ENCODE peak calls at places on chromosome 16, in ten cellular contexts. I is left lung, H is fibroblast of lung, W is AG04450, P is gastrocnemius medialis, J is lower lobe of right lung, E is upper lobe of left lung, K is ascending aorta, Q is endodermal cell, A is mammary epithelial cell. Z is an unnamed sample. For H3K27me3, the result is how much of the 10 kb centered on the place peaks cover.

GRCh38 chr16:57029161-57030160 is 40.1 kb downstream of the NLRC5 start:
- DNase-seq in Q (no peak), H (no peak), P (no peak), I (no peak), E (no peak), K (no peak), W (no peak), J (no peak), A (peak), Z (no peak)

GRCh38 chr16:54374136-54374535 is 87.5 kb upstream of the IRX3 start:
- DNase-seq in I (no peak), K (no peak), E (no peak), A (no peak), Q (no peak), P (no peak), J (no peak), H (peak), W (no peak), Z (no peak)

GRCh38 chr16:74760007-74760767 is 14.4 kb downstream of the FA2H start:
- DNase-seq in E (no peak), A (peak), K (no peak), I (no peak), P (no peak), H (peak), Q (no peak), J (no peak), W (peak), Z (no peak)

GRCh38 chr16:89708481-89708931 is 7.0 kb upstream of the SPATA2L start:
- DNase-seq in A (no peak), P (no peak), J (no peak), I (no peak), K (no peak), Q (peak), H (no peak), W (no peak), E (no peak), Z (no peak)

GRCh38 chr16:70746040-70746707 is 54.8 kb downstream of the VAC14 start:
- DNase-seq in H (peak), W (no peak), Q (no peak), P (peak), J (peak), K (peak), I (peak), A (peak), E (peak), Z (no peak)

GRCh38 chr16:49866533-49867155 is 10.7 kb upstream of the ZNF423 start:
- DNase-seq in J (no peak), A (no peak), H (no peak), I (no peak), E (no peak), Q (peak), W (no peak), P (no peak), K (no peak), Z (no peak)

GRCh38 chr16:50310308-50311133 is 44.2 kb downstream of the ADCY7 start:
- DNase-seq in E (peak), Q (peak), A (no peak), I (no peak), J (peak), K (no peak), P (no peak), W (no peak), H (no peak), Z (no peak)

GRCh38 chr16:23061669-23062068 is 87.6 kb downstream of the USP31 start:
- DNase-seq in H (no peak), Q (no peak), W (no peak), P (no peak), E (no peak), K (no peak), I (no peak), J (no peak), A (no peak), Z (no peak)

GRCh38 chr16:15046692-15047376 is 9.0 kb downstream of the NTAN1 start:
- DNase-seq in A (no peak), I (no peak), P (no peak), J (peak), E (no peak), H (no peak), W (no peak), Q (no peak), K (no peak), Z (no peak)

GRCh38 chr16:29662729-29663019 is 373 bp upstream of the SPN start:
- DNase-seq in A (no peak), J (peak), P (no peak), E (peak), K (no peak), I (no peak), W (no peak), Q (no peak), H (no peak), Z (peak)

GRCh38 chr16:79331064-79331463 is 269.5 kb downstream of the MAF start:
- DNase-seq in A (no peak), K (no peak), Q (no peak), I (no peak), J (no peak), H (no peak), W (no peak), P (no peak), E (no peak), Z (no peak)

GRCh38 chr16:50822671-50823070 is 80.8 kb downstream of the CYLD start:
- DNase-seq in Q (no peak), P (no peak), H (no peak), A (no peak), I (no peak), K (no peak), J (no peak), W (no peak), E (no peak), Z (no peak)

GRCh38 chr16:3112058-3112880 is at the start of gene ZNF205:
- DNase-seq in W (no peak), P (peak), K (no peak), E (peak), H (peak), I (peak), Q (peak), A (peak), J (peak), Z (no peak)

GRCh38 chr16:89600956-89601355 is 12.5 kb upstream of the DPEP1 start:
- DNase-seq in Q (no peak), E (no peak), J (no peak), W (no peak), I (no peak), H (no peak), A (no peak), K (no peak), P (no peak), Z (no peak)

GRCh38 chr16:69620564-69620963 is 54.8 kb downstream of the NFAT5 start:
- DNase-seq in I (no peak), E (no peak), Q (no peak), W (no peak), H (peak), A (no peak), K (no peak), J (no peak), P (no peak), Z (no peak)

GRCh38 chr16:65453646-65454045 is 331.8 kb upstream of the CDH11 start:
- DNase-seq in P (no peak), I (no peak), W (no peak), J (no peak), H (no peak), K (no peak), E (no peak), A (no peak), Q (no peak), Z (no peak)

GRCh38 chr16:28504707-28505404 is 1.8 kb downstream of the IL27 start:
- DNase-seq in Q (no peak), J (no peak), K (no peak), A (no peak), H (no peak), W (no peak), P (no peak), E (no peak), I (no peak), Z (no peak)

GRCh38 chr16:89067677-89068076 is 26.0 kb upstream of the ACSF3 start:
- DNase-seq in W (no peak), K (no peak), Q (no peak), E (no peak), H (no peak), A (peak), P (no peak), J (no peak), I (no peak), Z (no peak)

GRCh38 chr16:71963125-71963875 is 36.9 kb downstream of the PKD1L3 start:
- DNase-seq in J (no peak), I (no peak), E (no peak), K (no peak), P (no peak), Q (no peak), W (no peak), H (no peak), A (no peak), Z (no peak)

GRCh38 chr16:87434146-87434667 is 42.1 kb downstream of the MAP1LC3B start:
- DNase-seq in J (no peak), W (no peak), K (no peak), P (no peak), E (no peak), H (no peak), Q (no peak), I (no peak), A (no peak), Z (no peak)

GRCh38 chr16:55876854-55877253 is 1.7 kb upstream of the CES5A start:
- DNase-seq in K (no peak), J (no peak), H (no peak), P (no peak), W (no peak), I (no peak), Q (peak), E (no peak), A (no peak), Z (no peak)

GRCh38 chr16:15482068-15482747 is 47.8 kb downstream of the BMERB1 start:
- DNase-seq in E (peak), J (no peak), I (peak), W (peak), Q (peak), A (peak), H (peak), K (no peak), P (peak), Z (no peak)

GRCh38 chr16:16021020-16021419 is 71.6 kb downstream of the ABCC1 start:
- DNase-seq in H (no peak), Q (no peak), I (no peak), J (no peak), W (no peak), P (no peak), K (no peak), A (no peak), E (no peak), Z (no peak)

GRCh38 chr16:15526097-15526496 is 91.7 kb downstream of the BMERB1 start:
- DNase-seq in W (no peak), A (no peak), K (no peak), E (no peak), Q (no peak), H (no peak), P (no peak), J (no peak), I (no peak), Z (no peak)

GRCh38 chr16:70158261-70158939 is 15.2 kb upstream of the CLEC18C start:
- DNase-seq in P (no peak), W (no peak), A (no peak), Q (peak), K (no peak), I (no peak), E (no peak), J (no peak), H (no peak), Z (no peak)

GRCh38 chr16:14300631-14301149 is 229.6 kb downstream of the MRTFB start:
- DNase-seq in H (peak), P (peak), E (peak), W (no peak), Q (peak), J (peak), I (peak), K (no peak), A (peak), Z (peak)

GRCh38 chr16:79542196-79542859 is 58.2 kb downstream of the MAF start:
- DNase-seq in Q (no peak), A (no peak), I (peak), E (no peak), P (peak), K (peak), J (no peak), H (no peak), W (no peak), Z (no peak)

GRCh38 chr16:30893744-30894539 is at the start of gene BCL7C:
- DNase-seq in W (no peak), J (peak), I (peak), A (peak), Q (peak), H (peak), P (peak), E (peak), K (peak), Z (peak)

GRCh38 chr16:67170168-67170947 is at the start of gene NOL3:
- DNase-seq in J (peak), Q (peak), I (peak), P (peak), H (peak), K (peak), W (peak), E (peak), A (peak), Z (peak)
- H3K4me3 ChIP-seq in J (peak), Q (peak), I (peak), P (peak), H (peak), K (peak), W (peak), E (peak), A (peak), Z (peak)

DNA sequence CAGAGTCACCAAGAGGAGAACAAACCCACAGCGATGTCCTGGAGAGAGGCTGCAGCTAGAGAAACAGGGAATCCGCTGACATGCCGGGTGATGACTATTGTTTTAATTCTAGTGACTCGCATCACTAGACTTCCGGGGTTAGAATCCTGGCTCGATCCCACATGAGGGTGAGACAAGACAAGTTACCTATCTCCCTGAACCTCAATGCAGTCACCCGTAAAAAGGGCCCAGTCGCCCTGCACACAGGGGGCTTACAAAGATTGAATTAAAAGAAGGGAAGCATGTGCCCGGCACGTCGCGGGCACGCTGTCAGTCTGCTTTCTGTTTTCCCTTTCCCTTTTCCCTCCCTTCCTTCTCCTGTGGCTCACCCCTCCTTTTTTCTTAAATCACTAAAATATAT is 212.9 kb upstream of the FOXF1 start:
- DNase-seq in Q (no peak), E (no peak), H (no peak), W (no peak), A (peak), K (no peak), J (no peak), I (peak), P (no peak), Z (no peak)
- H3K27me3 ChIP-seq in Q (half or more), E (under half), H (under half), W (under half), A (under half), K (under half), J (half or more), I (half or more), P (under half), Z (under half)

GRCh38 chr16:35386619-35387018 is 1927.2 kb downstream of the TP53TG3F start:
- DNase-seq in J (no peak), P (no peak), A (no peak), W (no peak), E (no peak), Q (no peak), K (no peak), I (no peak), H (no peak), Z (no peak)

GRCh38 chr16:35391328-35391727 is 1931.9 kb downstream of the TP53TG3F start:
- DNase-seq in K (no peak), E (peak), P (no peak), A (peak), I (no peak), H (peak), Q (peak), J (no peak), W (no peak), Z (no peak)
- TF ChIP-seq CTCF in K (peak), E (peak), P (peak), A (peak), I (peak), H (peak), Q (peak), J (peak), W (peak), Z (peak)

GRCh38 chr16:11138769-11139623 is 117.0 kb downstream of the SOCS1 start:
- DNase-seq in K (no peak), J (no peak), I (no peak), P (no peak), W (no peak), Q (no peak), H (peak), E (no peak), A (no peak), Z (no peak)
- H3K4me3 ChIP-seq in K (no peak), J (no peak), I (no peak), P (no peak), W (no peak), Q (no peak), H (no peak), E (no peak), A (no peak), Z (no peak)

GRCh38 chr16:58462997-58463891 is 36.7 kb upstream of the NDRG4 start:
- DNase-seq in P (no peak), H (no peak), J (no peak), K (no peak), W (no peak), E (no peak), Q (peak), A (no peak), I (no peak), Z (no peak)
- H3K27me3 ChIP-seq in P (under half), H (under half), J (half or more), K (under half), W (under half), E (under half), Q (under half), A (under half), I (half or more), Z (under half)

DNA sequence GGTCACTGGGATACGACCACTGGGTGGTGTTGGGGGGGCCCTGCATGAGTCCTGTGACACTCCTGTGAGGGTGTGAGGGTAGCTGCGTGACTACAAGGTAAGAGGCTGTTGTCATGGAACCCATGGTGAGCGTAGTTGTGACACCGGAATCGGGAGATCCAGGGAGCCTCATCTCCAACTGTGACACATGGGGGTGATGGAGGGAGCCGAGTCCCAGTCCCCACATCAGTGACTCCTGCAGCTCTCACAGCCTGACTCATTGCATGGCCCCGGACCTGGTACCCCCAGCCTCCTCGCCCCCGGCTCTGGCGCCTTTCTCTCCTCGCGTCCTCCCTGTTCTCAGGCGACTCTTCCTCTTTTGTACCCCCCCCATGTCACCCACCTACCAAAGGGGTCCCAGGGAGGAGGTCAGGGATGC is 14.2 kb downstream of the CDH16 start:
- DNase-seq in H (no peak), J (no peak), P (no peak), E (no peak), W (no peak), I (no peak), K (no peak), Q (no peak), A (no peak), Z (no peak)
- TF ChIP-seq CTCF in H (no peak), J (no peak), P (no peak), E (no peak), W (no peak), I (no peak), K (no peak), Q (no peak), A (no peak), Z (no peak)

GRCh38 chr16:19118938-19119431 is 5.2 kb downstream of the ITPRIPL2 start:
- DNase-seq in H (peak), K (no peak), E (peak), Q (no peak), I (peak), W (peak), J (no peak), A (peak), P (peak), Z (peak)
- H3K4me3 ChIP-seq in H (peak), K (peak), E (peak), Q (no peak), I (peak), W (peak), J (peak), A (peak), P (peak), Z (peak)

GRCh38 chr16:4802659-4803287 is 340 bp upstream of the ROGDI start:
- DNase-seq in P (peak), K (peak), Q (peak), J (peak), E (peak), A (peak), W (peak), I (peak), H (peak), Z (peak)
- H3K27me3 ChIP-seq in P (under half), K (under half), Q (under half), J (under half), E (under half), A (under half), W (under half), I (under half), H (under half), Z (under half)